ENCODE peak calls at places on chromosomes 11 and 22, in six cellular contexts. One of them, this sample, is unnamed.

GRCh38 chr11:61725632-61726280 is 26.7 kb upstream of the MYRF start:
- DNase-seq in AG10803: no peak
- DNase-seq in astrocyte: peak; percentile 67
- DNase-seq in choroid plexus epithelial cell: peak; percentile 75
- DNase-seq in thoracic aorta: no peak
- DNase-seq in heart right ventricle: no peak
- DNase-seq in this sample: peak; percentile 35

GRCh38 chr22:20418211-20418788 is 19.3 kb downstream of the SCARF2 start:
- DNase-seq in AG10803: peak; percentile 89
- DNase-seq in astrocyte: peak; percentile 64
- DNase-seq in choroid plexus epithelial cell: peak; percentile 89
- DNase-seq in thoracic aorta: no peak
- DNase-seq in heart right ventricle: peak; percentile 85
- DNase-seq in this sample: peak; percentile 86

GRCh38 chr11:61797263-61797944 is 4.7 kb downstream of the FEN1 start:
- DNase-seq in AG10803: peak; percentile 84
- DNase-seq in astrocyte: peak; percentile 64
- DNase-seq in choroid plexus epithelial cell: peak; percentile 95
- DNase-seq in thoracic aorta: peak; percentile 31
- DNase-seq in heart right ventricle: peak; percentile 51
- DNase-seq in this sample: peak; percentile 91

GRCh38 chr11:57497303-57498247 is 17.9 kb downstream of the SLC43A1 start:
- DNase-seq in AG10803: no peak
- DNase-seq in astrocyte: no peak
- DNase-seq in choroid plexus epithelial cell: no peak
- DNase-seq in thoracic aorta: no peak
- DNase-seq in heart right ventricle: no peak
- DNase-seq in this sample: no peak

GRCh38 chr22:38927033-38927789 is 30.2 kb upstream of the APOBEC3A start:
- DNase-seq in AG10803: peak; percentile 38
- DNase-seq in astrocyte: peak; percentile 39
- DNase-seq in choroid plexus epithelial cell: peak; percentile 56
- DNase-seq in thoracic aorta: peak; percentile 25
- DNase-seq in heart right ventricle: peak; percentile 77
- DNase-seq in this sample: peak; percentile 59

GRCh38 chr22:19143967-19144400 is 467 bp downstream of the ESS2 start:
- DNase-seq in AG10803: peak; percentile 15
- DNase-seq in astrocyte: peak; percentile 12
- DNase-seq in choroid plexus epithelial cell: peak; percentile 20
- DNase-seq in thoracic aorta: no peak
- DNase-seq in heart right ventricle: no peak
- DNase-seq in this sample: peak; percentile 16

GRCh38 chr11:73387594-73388021 is 11.4 kb downstream of the RELT start:
- DNase-seq in AG10803: no peak
- DNase-seq in astrocyte: no peak
- DNase-seq in choroid plexus epithelial cell: peak; percentile 39
- DNase-seq in thoracic aorta: no peak
- DNase-seq in heart right ventricle: no peak
- DNase-seq in this sample: no peak

GRCh38 chr11:15805726-15806125 is 550.6 kb downstream of the SOX6 start:
- DNase-seq in AG10803: no peak
- DNase-seq in astrocyte: no peak
- DNase-seq in choroid plexus epithelial cell: no peak
- DNase-seq in thoracic aorta: no peak
- DNase-seq in heart right ventricle: no peak
- DNase-seq in this sample: no peak

GRCh38 chr11:115869780-115870431 is 365.7 kb upstream of the CADM1 start:
- DNase-seq in AG10803: no peak
- DNase-seq in astrocyte: no peak
- DNase-seq in choroid plexus epithelial cell: no peak
- DNase-seq in thoracic aorta: no peak
- DNase-seq in heart right ventricle: no peak
- DNase-seq in this sample: peak; percentile 1

GRCh38 chr22:48821346-48822186 is 1006.1 kb downstream of the BRD1 start:
- DNase-seq in AG10803: no peak
- DNase-seq in astrocyte: no peak
- DNase-seq in choroid plexus epithelial cell: no peak
- DNase-seq in thoracic aorta: no peak
- DNase-seq in heart right ventricle: no peak
- DNase-seq in this sample: no peak

GRCh38 chr11:115290479-115291390 is 213.5 kb downstream of the CADM1 start:
- DNase-seq in AG10803: no peak
- DNase-seq in astrocyte: no peak
- DNase-seq in choroid plexus epithelial cell: no peak
- DNase-seq in thoracic aorta: no peak
- DNase-seq in heart right ventricle: no peak
- DNase-seq in this sample: no peak

GRCh38 chr11:131275580-131275979 is 94.8 kb upstream of the NTM start:
- DNase-seq in AG10803: no peak
- DNase-seq in astrocyte: no peak
- DNase-seq in choroid plexus epithelial cell: no peak
- DNase-seq in thoracic aorta: no peak
- DNase-seq in heart right ventricle: no peak
- DNase-seq in this sample: no peak

GRCh38 chr11:78469905-78470304 is 52.3 kb upstream of the GAB2 start:
- DNase-seq in AG10803: no peak
- DNase-seq in astrocyte: no peak
- DNase-seq in choroid plexus epithelial cell: peak; percentile 14
- DNase-seq in thoracic aorta: no peak
- DNase-seq in heart right ventricle: no peak
- DNase-seq in this sample: no peak

GRCh38 chr22:41713004-41713403 is 13.7 kb downstream of the MEI1 start:
- DNase-seq in AG10803: no peak
- DNase-seq in astrocyte: no peak
- DNase-seq in choroid plexus epithelial cell: no peak
- DNase-seq in thoracic aorta: no peak
- DNase-seq in heart right ventricle: no peak
- DNase-seq in this sample: no peak

GRCh38 chr11:122091850-122092249 is 24.2 kb downstream of the BLID start:
- DNase-seq in AG10803: peak; percentile 46
- DNase-seq in astrocyte: peak; percentile 74
- DNase-seq in choroid plexus epithelial cell: no peak
- DNase-seq in thoracic aorta: no peak
- DNase-seq in heart right ventricle: no peak
- DNase-seq in this sample: peak; percentile 31

GRCh38 chr22:27676545-27677188 is 124.9 kb downstream of the MN1 start:
- DNase-seq in AG10803: no peak
- DNase-seq in astrocyte: no peak
- DNase-seq in choroid plexus epithelial cell: peak; percentile 77
- DNase-seq in thoracic aorta: no peak
- DNase-seq in heart right ventricle: no peak
- DNase-seq in this sample: no peak

GRCh38 chr11:61718613-61719302 is 33.7 kb upstream of the MYRF start:
- DNase-seq in AG10803: peak; percentile 60
- DNase-seq in astrocyte: peak; percentile 69
- DNase-seq in choroid plexus epithelial cell: peak; percentile 63
- DNase-seq in thoracic aorta: no peak
- DNase-seq in heart right ventricle: no peak
- DNase-seq in this sample: peak; percentile 69

GRCh38 chr11:32297629-32298028 is 137.7 kb downstream of the WT1 start:
- DNase-seq in AG10803: peak; percentile 61
- DNase-seq in astrocyte: peak; percentile 9
- DNase-seq in choroid plexus epithelial cell: peak; percentile 82
- DNase-seq in thoracic aorta: no peak
- DNase-seq in heart right ventricle: no peak
- DNase-seq in this sample: peak; percentile 59

GRCh38 chr11:114183041-114183511 is 113.1 kb upstream of the NNMT start:
- DNase-seq in AG10803: no peak
- DNase-seq in astrocyte: no peak
- DNase-seq in choroid plexus epithelial cell: no peak
- DNase-seq in thoracic aorta: no peak
- DNase-seq in heart right ventricle: no peak
- DNase-seq in this sample: no peak

GRCh38 chr11:84780689-84781293 is 846.4 kb downstream of the DLG2 start:
- DNase-seq in AG10803: peak; percentile 34
- DNase-seq in astrocyte: peak; percentile 6
- DNase-seq in choroid plexus epithelial cell: peak; percentile 65
- DNase-seq in thoracic aorta: no peak
- DNase-seq in heart right ventricle: no peak
- DNase-seq in this sample: peak; percentile 3

GRCh38 chr11:10664005-10664404 is 29.6 kb downstream of the IRAG1 start:
- DNase-seq in AG10803: no peak
- DNase-seq in astrocyte: no peak
- DNase-seq in choroid plexus epithelial cell: peak; percentile 59
- DNase-seq in thoracic aorta: no peak
- DNase-seq in heart right ventricle: peak; percentile 56
- DNase-seq in this sample: no peak

GRCh38 chr22:49951986-49952896 is 8.3 kb upstream of the PIM3 start:
- DNase-seq in AG10803: peak; percentile 88
- DNase-seq in astrocyte: peak; percentile 84
- DNase-seq in choroid plexus epithelial cell: peak; percentile 91
- DNase-seq in thoracic aorta: no peak
- DNase-seq in heart right ventricle: no peak
- DNase-seq in this sample: peak; percentile 32

GRCh38 chr11:104663190-104664140 is 234.8 kb downstream of the CASP12 start:
- DNase-seq in AG10803: peak; percentile 1
- DNase-seq in astrocyte: no peak
- DNase-seq in choroid plexus epithelial cell: no peak
- DNase-seq in thoracic aorta: no peak
- DNase-seq in heart right ventricle: no peak
- DNase-seq in this sample: peak; percentile 58

GRCh38 chr11:57256119-57256518 is 19.1 kb upstream of the APLNR start:
- DNase-seq in AG10803: no peak
- DNase-seq in astrocyte: no peak
- DNase-seq in choroid plexus epithelial cell: no peak
- DNase-seq in thoracic aorta: no peak
- DNase-seq in heart right ventricle: no peak
- DNase-seq in this sample: no peak

GRCh38 chr22:39253427-39254070 is 8.8 kb upstream of the PDGFB start:
- DNase-seq in AG10803: peak; percentile 67
- DNase-seq in astrocyte: peak; percentile 81
- DNase-seq in choroid plexus epithelial cell: peak; percentile 82
- DNase-seq in thoracic aorta: peak; percentile 58
- DNase-seq in heart right ventricle: peak; percentile 71
- DNase-seq in this sample: peak; percentile 84

GRCh38 chr11:79045018-79045787 is 395.6 kb downstream of the TENM4 start:
- DNase-seq in AG10803: no peak
- DNase-seq in astrocyte: no peak
- DNase-seq in choroid plexus epithelial cell: no peak
- DNase-seq in thoracic aorta: no peak
- DNase-seq in heart right ventricle: no peak
- DNase-seq in this sample: no peak

GRCh38 chr11:18720811-18721575 is 5.0 kb downstream of the IGSF22 start:
- DNase-seq in AG10803: peak; percentile 40
- DNase-seq in astrocyte: peak; percentile 51
- DNase-seq in choroid plexus epithelial cell: peak; percentile 57
- DNase-seq in thoracic aorta: peak; percentile 56
- DNase-seq in heart right ventricle: peak; percentile 85
- DNase-seq in this sample: peak; percentile 48

GRCh38 chr22:41925783-41926460 is 684 bp downstream of the TNFRSF13C start:
- DNase-seq in AG10803: peak; percentile 24
- DNase-seq in astrocyte: no peak
- DNase-seq in choroid plexus epithelial cell: peak; percentile 40
- DNase-seq in thoracic aorta: no peak
- DNase-seq in heart right ventricle: peak; percentile 75
- DNase-seq in this sample: peak; percentile 55

GRCh38 chr11:18171377-18172000 is 1.1 kb upstream of the MRGPRX4 start:
- DNase-seq in AG10803: peak; percentile 33
- DNase-seq in astrocyte: no peak
- DNase-seq in choroid plexus epithelial cell: peak; percentile 43
- DNase-seq in thoracic aorta: no peak
- DNase-seq in heart right ventricle: no peak
- DNase-seq in this sample: peak; percentile 19

GRCh38 chr11:66343176-66343575 is 1.7 kb downstream of the BRMS1 start:
- DNase-seq in AG10803: no peak
- DNase-seq in astrocyte: no peak
- DNase-seq in choroid plexus epithelial cell: no peak
- DNase-seq in thoracic aorta: no peak
- DNase-seq in heart right ventricle: no peak
- DNase-seq in this sample: no peak
- H3K4me3 ChIP-seq in AG10803: no peak overlapping the region
- H3K4me3 ChIP-seq in astrocyte: no peak overlapping the region
- H3K4me3 ChIP-seq in choroid plexus epithelial cell: no peak overlapping the region
- H3K4me3 ChIP-seq in thoracic aorta: no peak overlapping the region
- H3K4me3 ChIP-seq in heart right ventricle: no peak overlapping the region
- H3K4me3 ChIP-seq in this sample: no peak overlapping the region

DNA sequence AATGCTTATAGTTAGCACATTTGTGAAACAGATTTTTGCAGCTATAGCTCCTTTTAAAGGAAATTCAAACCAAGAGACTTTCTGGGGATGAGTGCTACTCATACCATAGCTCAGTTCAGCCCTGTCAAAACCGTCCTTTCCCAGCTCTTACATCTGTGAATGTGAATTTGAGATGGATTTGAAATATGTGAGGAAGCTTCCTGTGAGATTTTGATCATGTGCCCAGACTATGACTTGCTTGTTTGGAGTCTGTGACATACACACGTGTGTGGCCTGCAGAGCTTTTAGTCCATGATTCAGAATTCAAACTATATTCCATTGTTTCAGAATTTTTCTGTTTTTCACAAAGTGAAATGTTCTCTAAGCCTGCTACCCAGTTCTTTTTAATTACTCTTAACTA is 4.4 kb upstream of the MMP1 start:
- DNase-seq in AG10803: peak; percentile 98
- DNase-seq in astrocyte: peak; percentile 89
- DNase-seq in choroid plexus epithelial cell: peak; percentile 77
- DNase-seq in thoracic aorta: no peak
- DNase-seq in heart right ventricle: no peak
- DNase-seq in this sample: peak; percentile 41
- TF ChIP-seq CTCF in AG10803: no peak
- TF ChIP-seq CTCF in astrocyte: no peak
- TF ChIP-seq CTCF in choroid plexus epithelial cell: no peak
- TF ChIP-seq CTCF in thoracic aorta: no peak
- TF ChIP-seq CTCF in heart right ventricle: no peak
- TF ChIP-seq CTCF in this sample: no peak

GRCh38 chr11:117535201-117535869 is 207.7 kb downstream of the CEP164 start:
- DNase-seq in AG10803: no peak
- DNase-seq in astrocyte: no peak
- DNase-seq in choroid plexus epithelial cell: no peak
- DNase-seq in thoracic aorta: no peak
- DNase-seq in heart right ventricle: peak; percentile 45
- DNase-seq in this sample: no peak
- H3K4me3 ChIP-seq in AG10803: no peak overlapping the region
- H3K4me3 ChIP-seq in astrocyte: no peak overlapping the region
- H3K4me3 ChIP-seq in choroid plexus epithelial cell: no peak overlapping the region
- H3K4me3 ChIP-seq in thoracic aorta: no peak overlapping the region
- H3K4me3 ChIP-seq in heart right ventricle: no peak overlapping the region
- H3K4me3 ChIP-seq in this sample: no peak overlapping the region

GRCh38 chr22:23380230-23380573 is 199.9 kb downstream of the IGLL1 start:
- DNase-seq in AG10803: no peak
- DNase-seq in astrocyte: no peak
- DNase-seq in choroid plexus epithelial cell: peak; percentile 20
- DNase-seq in thoracic aorta: no peak
- DNase-seq in heart right ventricle: no peak
- DNase-seq in this sample: no peak

GRCh38 chr22:23382796-23383195 is 197.3 kb downstream of the IGLL1 start:
- DNase-seq in AG10803: no peak
- DNase-seq in astrocyte: no peak
- DNase-seq in choroid plexus epithelial cell: no peak
- DNase-seq in thoracic aorta: no peak
- DNase-seq in heart right ventricle: no peak
- DNase-seq in this sample: no peak

GRCh38 chr22:23383491-23384450 is 196.3 kb downstream of the IGLL1 start:
- DNase-seq in AG10803: no peak
- DNase-seq in astrocyte: no peak
- DNase-seq in choroid plexus epithelial cell: peak; percentile 17
- DNase-seq in thoracic aorta: no peak
- DNase-seq in heart right ventricle: no peak
- DNase-seq in this sample: no peak

GRCh38 chr22:23381661-23382427 is 198.2 kb downstream of the IGLL1 start:
- DNase-seq in AG10803: no peak
- DNase-seq in astrocyte: no peak
- DNase-seq in choroid plexus epithelial cell: no peak
- DNase-seq in thoracic aorta: no peak
- DNase-seq in heart right ventricle: no peak
- DNase-seq in this sample: no peak

GRCh38 chr22:23380911-23381310 is 199.2 kb downstream of the IGLL1 start:
- DNase-seq in AG10803: no peak
- DNase-seq in astrocyte: no peak
- DNase-seq in choroid plexus epithelial cell: no peak
- DNase-seq in thoracic aorta: no peak
- DNase-seq in heart right ventricle: no peak
- DNase-seq in this sample: no peak
- TF ChIP-seq CTCF in AG10803: no peak
- TF ChIP-seq CTCF in astrocyte: no peak
- TF ChIP-seq CTCF in choroid plexus epithelial cell: no peak
- TF ChIP-seq CTCF in thoracic aorta: no peak
- TF ChIP-seq CTCF in heart right ventricle: no peak
- TF ChIP-seq CTCF in this sample: no peak

This sample was measured in fibroblast of villous mesenchyme.